ENCODE peak calls at places on chromosomes 2 and 18, in nine cellular contexts. One of them, this sample, is unnamed.

GRCh38 chr2:33395660-33396249 is 80.7 kb upstream of the RASGRP3 start:
- DNase-seq in aorta: no peak
- DNase-seq in lower lobe of right lung: no peak
- DNase-seq in H7: peak
- DNase-seq in stomach: peak
- DNase-seq in dorsolateral prefrontal cortex: no peak
- DNase-seq in transverse colon: peak
- DNase-seq in left ventricle myocardium inferior: no peak
- DNase-seq in fibroblast of pulmonary artery: peak
- DNase-seq in this sample: peak

GRCh38 chr2:105140237-105140568 is 101.3 kb upstream of the GPR45 start:
- DNase-seq in aorta: no peak
- DNase-seq in lower lobe of right lung: no peak
- DNase-seq in H7: no peak
- DNase-seq in stomach: no peak
- DNase-seq in dorsolateral prefrontal cortex: no peak
- DNase-seq in transverse colon: no peak
- DNase-seq in left ventricle myocardium inferior: no peak
- DNase-seq in fibroblast of pulmonary artery: no peak
- DNase-seq in this sample: no peak

GRCh38 chr2:207397917-207398655 is 131.7 kb upstream of the CREB1 start:
- DNase-seq in aorta: no peak
- DNase-seq in lower lobe of right lung: no peak
- DNase-seq in H7: no peak
- DNase-seq in stomach: no peak
- DNase-seq in dorsolateral prefrontal cortex: no peak
- DNase-seq in transverse colon: no peak
- DNase-seq in left ventricle myocardium inferior: no peak
- DNase-seq in fibroblast of pulmonary artery: no peak
- DNase-seq in this sample: no peak

GRCh38 chr2:102126660-102127059 is 15.9 kb upstream of the IL1R1 start:
- DNase-seq in aorta: no peak
- DNase-seq in lower lobe of right lung: no peak
- DNase-seq in H7: no peak
- DNase-seq in stomach: no peak
- DNase-seq in dorsolateral prefrontal cortex: no peak
- DNase-seq in transverse colon: no peak
- DNase-seq in left ventricle myocardium inferior: no peak
- DNase-seq in fibroblast of pulmonary artery: peak
- DNase-seq in this sample: no peak

GRCh38 chr2:36318547-36318946 is 37.0 kb upstream of the CRIM1 start:
- DNase-seq in aorta: no peak
- DNase-seq in lower lobe of right lung: no peak
- DNase-seq in H7: no peak
- DNase-seq in stomach: no peak
- DNase-seq in dorsolateral prefrontal cortex: no peak
- DNase-seq in transverse colon: no peak
- DNase-seq in left ventricle myocardium inferior: no peak
- DNase-seq in fibroblast of pulmonary artery: peak
- DNase-seq in this sample: no peak

GRCh38 chr2:84846041-84846663 is 34.7 kb downstream of the TRABD2A start:
- DNase-seq in aorta: no peak
- DNase-seq in lower lobe of right lung: no peak
- DNase-seq in H7: no peak
- DNase-seq in stomach: no peak
- DNase-seq in dorsolateral prefrontal cortex: no peak
- DNase-seq in transverse colon: no peak
- DNase-seq in left ventricle myocardium inferior: no peak
- DNase-seq in fibroblast of pulmonary artery: peak
- DNase-seq in this sample: no peak

GRCh38 chr2:61715501-61715900 is 138.4 kb downstream of the FAM161A start:
- DNase-seq in aorta: no peak
- DNase-seq in lower lobe of right lung: no peak
- DNase-seq in H7: no peak
- DNase-seq in stomach: no peak
- DNase-seq in dorsolateral prefrontal cortex: no peak
- DNase-seq in transverse colon: no peak
- DNase-seq in left ventricle myocardium inferior: no peak
- DNase-seq in fibroblast of pulmonary artery: no peak
- DNase-seq in this sample: no peak

GRCh38 chr2:17713291-17713690 is 40.3 kb downstream of the SMC6 start:
- DNase-seq in aorta: no peak
- DNase-seq in lower lobe of right lung: no peak
- DNase-seq in H7: no peak
- DNase-seq in stomach: no peak
- DNase-seq in dorsolateral prefrontal cortex: peak
- DNase-seq in transverse colon: no peak
- DNase-seq in left ventricle myocardium inferior: no peak
- DNase-seq in fibroblast of pulmonary artery: no peak
- DNase-seq in this sample: no peak

GRCh38 chr2:63698825-63699548 is 110.2 kb downstream of the MDH1 start:
- DNase-seq in aorta: no peak
- DNase-seq in lower lobe of right lung: no peak
- DNase-seq in H7: peak
- DNase-seq in stomach: no peak
- DNase-seq in dorsolateral prefrontal cortex: peak
- DNase-seq in transverse colon: peak
- DNase-seq in left ventricle myocardium inferior: peak
- DNase-seq in fibroblast of pulmonary artery: peak
- DNase-seq in this sample: peak

GRCh38 chr18:37394610-37394965 is 171.0 kb downstream of the CELF4 start:
- DNase-seq in aorta: no peak
- DNase-seq in lower lobe of right lung: no peak
- DNase-seq in H7: no peak
- DNase-seq in stomach: no peak
- DNase-seq in dorsolateral prefrontal cortex: no peak
- DNase-seq in transverse colon: no peak
- DNase-seq in left ventricle myocardium inferior: no peak
- DNase-seq in fibroblast of pulmonary artery: no peak
- DNase-seq in this sample: no peak

DNA sequence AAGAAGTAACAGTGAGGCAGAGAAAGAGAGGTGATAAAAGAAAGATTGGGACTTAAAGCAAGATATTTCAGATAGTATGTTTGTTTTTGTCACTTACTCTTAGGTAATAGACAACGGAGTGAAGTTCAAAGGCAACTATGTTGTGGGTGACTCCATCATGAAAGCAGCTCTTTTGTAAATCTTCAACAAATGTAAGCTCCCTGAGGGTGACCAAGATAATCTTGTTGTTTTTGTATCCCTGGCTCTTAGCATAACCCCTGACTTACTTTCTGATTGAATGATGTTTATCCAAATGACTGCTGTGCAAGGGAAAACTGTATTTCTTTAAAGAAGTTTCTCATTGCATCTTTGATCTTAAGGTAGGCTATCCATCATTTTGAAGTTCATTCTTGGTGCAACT is 2.6 kb downstream of the MTCL1 start:
- DNase-seq in aorta: no peak
- DNase-seq in lower lobe of right lung: no peak
- DNase-seq in H7: no peak
- DNase-seq in stomach: no peak
- DNase-seq in dorsolateral prefrontal cortex: no peak
- DNase-seq in transverse colon: no peak
- DNase-seq in left ventricle myocardium inferior: no peak
- DNase-seq in fibroblast of pulmonary artery: no peak
- DNase-seq in this sample: no peak
- H3K4me3 ChIP-seq in aorta: no peak
- H3K4me3 ChIP-seq in lower lobe of right lung: no peak
- H3K4me3 ChIP-seq in H7: peak
- H3K4me3 ChIP-seq in stomach: peak
- H3K4me3 ChIP-seq in dorsolateral prefrontal cortex: peak
- H3K4me3 ChIP-seq in transverse colon: no peak
- H3K4me3 ChIP-seq in left ventricle myocardium inferior: no peak
- H3K4me3 ChIP-seq in fibroblast of pulmonary artery: peak
- H3K4me3 ChIP-seq in this sample: no peak

DNA sequence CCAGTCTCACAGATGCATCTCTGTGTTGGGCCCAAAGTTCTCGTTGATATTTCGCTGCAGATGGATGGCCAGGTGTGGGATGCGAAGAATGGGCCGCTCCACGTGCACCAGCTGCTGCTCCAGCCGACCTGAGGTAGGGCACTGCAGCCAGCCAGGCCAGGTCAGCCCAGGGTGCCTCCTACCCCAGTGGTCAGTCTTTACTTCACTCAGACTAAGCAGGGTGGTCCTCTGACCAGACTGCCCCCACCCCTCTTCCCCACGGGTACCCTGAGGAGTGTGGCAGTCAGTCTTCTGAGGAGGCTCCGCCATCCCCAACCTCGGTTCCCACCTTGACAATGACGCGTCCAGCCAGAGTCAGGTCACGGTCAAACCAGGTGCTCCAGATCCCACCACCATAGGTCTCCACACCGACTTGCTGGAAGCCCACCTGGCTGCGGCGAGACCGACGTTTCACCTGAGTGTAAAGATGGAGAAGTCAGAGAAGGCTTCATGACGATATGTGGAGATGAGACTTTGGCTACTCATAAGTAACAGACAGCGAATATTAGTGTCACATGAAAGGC is 1.7 kb downstream of the DNPEP start:
- DNase-seq in aorta: peak
- DNase-seq in lower lobe of right lung: no peak
- DNase-seq in H7: no peak
- DNase-seq in stomach: no peak
- DNase-seq in dorsolateral prefrontal cortex: no peak
- DNase-seq in transverse colon: no peak
- DNase-seq in left ventricle myocardium inferior: no peak
- DNase-seq in fibroblast of pulmonary artery: no peak
- DNase-seq in this sample: no peak
- H3K4me3 ChIP-seq in aorta: no peak
- H3K4me3 ChIP-seq in lower lobe of right lung: peak
- H3K4me3 ChIP-seq in H7: no peak
- H3K4me3 ChIP-seq in stomach: no peak
- H3K4me3 ChIP-seq in dorsolateral prefrontal cortex: no peak
- H3K4me3 ChIP-seq in transverse colon: no peak
- H3K4me3 ChIP-seq in left ventricle myocardium inferior: peak
- H3K4me3 ChIP-seq in fibroblast of pulmonary artery: no peak
- H3K4me3 ChIP-seq in this sample: no peak

GRCh38 chr2:172740871-172741270 is 5.2 kb downstream of the RAPGEF4 start:
- DNase-seq in aorta: no peak
- DNase-seq in lower lobe of right lung: no peak
- DNase-seq in H7: no peak
- DNase-seq in stomach: no peak
- DNase-seq in dorsolateral prefrontal cortex: no peak
- DNase-seq in transverse colon: no peak
- DNase-seq in left ventricle myocardium inferior: no peak
- DNase-seq in fibroblast of pulmonary artery: no peak
- DNase-seq in this sample: no peak
- H3K4me3 ChIP-seq in aorta: no peak
- H3K4me3 ChIP-seq in lower lobe of right lung: no peak
- H3K4me3 ChIP-seq in H7: no peak
- H3K4me3 ChIP-seq in stomach: no peak
- H3K4me3 ChIP-seq in dorsolateral prefrontal cortex: no peak
- H3K4me3 ChIP-seq in transverse colon: no peak
- H3K4me3 ChIP-seq in left ventricle myocardium inferior: no peak
- H3K4me3 ChIP-seq in fibroblast of pulmonary artery: no peak
- H3K4me3 ChIP-seq in this sample: no peak

GRCh38 chr18:48095726-48096125 is 165.3 kb upstream of the SMAD2 start:
- DNase-seq in aorta: no peak
- DNase-seq in lower lobe of right lung: no peak
- DNase-seq in H7: no peak
- DNase-seq in stomach: no peak
- DNase-seq in dorsolateral prefrontal cortex: no peak
- DNase-seq in transverse colon: no peak
- DNase-seq in left ventricle myocardium inferior: no peak
- DNase-seq in fibroblast of pulmonary artery: no peak
- DNase-seq in this sample: no peak
- H3K4me3 ChIP-seq in aorta: no peak
- H3K4me3 ChIP-seq in lower lobe of right lung: no peak
- H3K4me3 ChIP-seq in H7: no peak
- H3K4me3 ChIP-seq in stomach: no peak
- H3K4me3 ChIP-seq in dorsolateral prefrontal cortex: no peak
- H3K4me3 ChIP-seq in transverse colon: no peak
- H3K4me3 ChIP-seq in left ventricle myocardium inferior: no peak
- H3K4me3 ChIP-seq in fibroblast of pulmonary artery: no peak
- H3K4me3 ChIP-seq in this sample: no peak

GRCh38 chr2:25292408-25292807 is 49.3 kb downstream of the DNMT3A start:
- DNase-seq in aorta: no peak
- DNase-seq in lower lobe of right lung: no peak
- DNase-seq in H7: no peak
- DNase-seq in stomach: no peak
- DNase-seq in dorsolateral prefrontal cortex: no peak
- DNase-seq in transverse colon: no peak
- DNase-seq in left ventricle myocardium inferior: no peak
- DNase-seq in fibroblast of pulmonary artery: no peak
- DNase-seq in this sample: no peak

GRCh38 chr2:25295654-25296053 is 46.1 kb downstream of the DNMT3A start:
- DNase-seq in aorta: no peak
- DNase-seq in lower lobe of right lung: no peak
- DNase-seq in H7: no peak
- DNase-seq in stomach: no peak
- DNase-seq in dorsolateral prefrontal cortex: no peak
- DNase-seq in transverse colon: no peak
- DNase-seq in left ventricle myocardium inferior: no peak
- DNase-seq in fibroblast of pulmonary artery: no peak
- DNase-seq in this sample: peak

GRCh38 chr2:25293958-25294513 is 47.7 kb downstream of the DNMT3A start:
- DNase-seq in aorta: peak
- DNase-seq in lower lobe of right lung: no peak
- DNase-seq in H7: no peak
- DNase-seq in stomach: no peak
- DNase-seq in dorsolateral prefrontal cortex: no peak
- DNase-seq in transverse colon: no peak
- DNase-seq in left ventricle myocardium inferior: no peak
- DNase-seq in fibroblast of pulmonary artery: no peak
- DNase-seq in this sample: no peak

GRCh38 chr2:25293145-25293544 is 48.6 kb downstream of the DNMT3A start:
- DNase-seq in aorta: no peak
- DNase-seq in lower lobe of right lung: no peak
- DNase-seq in H7: no peak
- DNase-seq in stomach: no peak
- DNase-seq in dorsolateral prefrontal cortex: no peak
- DNase-seq in transverse colon: no peak
- DNase-seq in left ventricle myocardium inferior: no peak
- DNase-seq in fibroblast of pulmonary artery: peak
- DNase-seq in this sample: no peak

DNA sequence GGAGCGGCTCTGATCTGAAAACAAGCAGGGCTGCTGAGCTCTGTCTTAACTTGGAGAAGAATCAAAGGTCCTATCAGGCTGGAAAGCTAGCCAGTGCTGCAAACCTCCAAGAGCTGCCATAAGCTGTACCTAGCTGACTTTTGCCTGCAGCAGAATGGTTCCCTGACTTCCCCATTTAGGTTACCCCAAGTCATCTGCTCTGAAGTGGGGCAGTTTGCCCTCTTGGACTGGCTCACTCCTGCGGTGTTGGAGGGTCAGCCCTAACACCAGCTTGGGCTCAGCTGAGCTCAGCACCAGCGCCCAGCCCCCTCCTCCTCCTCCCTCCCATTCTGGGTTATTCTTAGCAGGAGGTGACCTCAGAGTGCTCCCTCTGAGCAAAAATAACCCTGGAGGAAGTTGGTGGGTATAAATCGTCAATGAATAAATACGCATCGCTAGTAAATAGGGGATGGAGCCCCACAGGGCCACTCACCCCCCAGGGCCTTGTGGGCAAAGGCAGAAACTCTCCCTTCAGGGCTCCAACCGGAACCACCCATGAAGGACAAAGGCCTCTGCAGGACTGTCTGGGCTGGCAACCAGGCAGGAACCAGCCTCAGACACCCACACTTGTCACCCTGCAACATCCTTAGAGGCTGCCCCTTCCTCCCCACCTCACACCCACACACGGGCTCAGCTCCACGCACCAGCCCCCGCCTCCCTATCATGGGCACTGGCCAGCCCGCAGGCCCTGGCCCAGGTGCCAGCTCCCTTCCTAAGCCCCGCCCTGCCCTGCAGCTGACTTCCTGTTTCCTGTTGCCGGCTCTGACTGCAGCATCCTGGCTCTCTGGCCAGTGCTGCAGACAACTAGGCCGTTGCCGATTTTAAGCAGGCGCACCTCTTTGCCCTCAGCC is 46.9 kb downstream of the DNMT3A start:
- DNase-seq in aorta: peak
- DNase-seq in lower lobe of right lung: peak
- DNase-seq in H7: peak
- DNase-seq in stomach: peak
- DNase-seq in dorsolateral prefrontal cortex: peak
- DNase-seq in transverse colon: peak
- DNase-seq in left ventricle myocardium inferior: peak
- DNase-seq in fibroblast of pulmonary artery: peak
- DNase-seq in this sample: peak
- H3K4me3 ChIP-seq in aorta: no peak
- H3K4me3 ChIP-seq in lower lobe of right lung: peak
- H3K4me3 ChIP-seq in H7: no peak
- H3K4me3 ChIP-seq in stomach: no peak
- H3K4me3 ChIP-seq in dorsolateral prefrontal cortex: peak
- H3K4me3 ChIP-seq in transverse colon: no peak
- H3K4me3 ChIP-seq in left ventricle myocardium inferior: peak
- H3K4me3 ChIP-seq in fibroblast of pulmonary artery: no peak
- H3K4me3 ChIP-seq in this sample: no peak